ENCODE peak calls at places on chromosome 4, in eight cellular contexts. One of them, this sample, is unnamed.

GRCh38 chr4:100510551-100510950 is 7.3 kb downstream of the EMCN start:
- DNase-seq in gastrocnemius medialis: no peak
- DNase-seq in HEK293T: no peak
- DNase-seq in NCI-H1105 treated with DMSO at 0.1 percent for 48 hours: no peak
- DNase-seq in ELF-1: no peak
- DNase-seq in HT1080: no peak
- DNase-seq in CD4-positive, alpha-beta T cell: no peak
- DNase-seq in GM04503: peak; percentile 83
- DNase-seq in this sample: no peak

GRCh38 chr4:73868206-73869129 is 725 bp upstream of the CXCL1 start:
- DNase-seq in gastrocnemius medialis: no peak
- DNase-seq in HEK293T: peak; percentile 18
- DNase-seq in NCI-H1105 treated with DMSO at 0.1 percent for 48 hours: no peak
- DNase-seq in ELF-1: no peak
- DNase-seq in HT1080: no peak
- DNase-seq in CD4-positive, alpha-beta T cell: no peak
- DNase-seq in GM04503: no peak
- DNase-seq in this sample: no peak

GRCh38 chr4:53592128-53592527 is 842 bp upstream of the LNX1 start:
- DNase-seq in gastrocnemius medialis: no peak
- DNase-seq in HEK293T: no peak
- DNase-seq in NCI-H1105 treated with DMSO at 0.1 percent for 48 hours: no peak
- DNase-seq in ELF-1: peak; percentile 66
- DNase-seq in HT1080: no peak
- DNase-seq in CD4-positive, alpha-beta T cell: no peak
- DNase-seq in GM04503: no peak
- DNase-seq in this sample: no peak

GRCh38 chr4:186297013-186297645 is 31.1 kb downstream of the F11 start:
- DNase-seq in gastrocnemius medialis: no peak
- DNase-seq in HEK293T: peak; percentile 10
- DNase-seq in NCI-H1105 treated with DMSO at 0.1 percent for 48 hours: peak; percentile 32
- DNase-seq in ELF-1: peak; percentile 29
- DNase-seq in HT1080: peak; percentile 51
- DNase-seq in CD4-positive, alpha-beta T cell: no peak
- DNase-seq in GM04503: peak; percentile 6
- DNase-seq in this sample: peak; percentile 5

GRCh38 chr4:88728146-88728545 is 30.5 kb upstream of the NAP1L5 start:
- DNase-seq in gastrocnemius medialis: no peak
- DNase-seq in HEK293T: no peak
- DNase-seq in NCI-H1105 treated with DMSO at 0.1 percent for 48 hours: no peak
- DNase-seq in ELF-1: no peak
- DNase-seq in HT1080: no peak
- DNase-seq in CD4-positive, alpha-beta T cell: no peak
- DNase-seq in GM04503: no peak
- DNase-seq in this sample: no peak

GRCh38 chr4:184860018-184860530 is 34.3 kb upstream of the ACSL1 start:
- DNase-seq in gastrocnemius medialis: no peak
- DNase-seq in HEK293T: no peak
- DNase-seq in NCI-H1105 treated with DMSO at 0.1 percent for 48 hours: no peak
- DNase-seq in ELF-1: no peak
- DNase-seq in HT1080: no peak
- DNase-seq in CD4-positive, alpha-beta T cell: no peak
- DNase-seq in GM04503: no peak
- DNase-seq in this sample: no peak

GRCh38 chr4:37865450-37865849 is 25.4 kb upstream of the TBC1D1 start:
- DNase-seq in gastrocnemius medialis: no peak
- DNase-seq in HEK293T: no peak
- DNase-seq in NCI-H1105 treated with DMSO at 0.1 percent for 48 hours: no peak
- DNase-seq in ELF-1: no peak
- DNase-seq in HT1080: no peak
- DNase-seq in CD4-positive, alpha-beta T cell: no peak
- DNase-seq in GM04503: no peak
- DNase-seq in this sample: no peak

GRCh38 chr4:125321709-125322362 is 7.1 kb downstream of the FAT4 start:
- DNase-seq in gastrocnemius medialis: no peak
- DNase-seq in HEK293T: no peak
- DNase-seq in NCI-H1105 treated with DMSO at 0.1 percent for 48 hours: no peak
- DNase-seq in ELF-1: no peak
- DNase-seq in HT1080: peak; percentile 50
- DNase-seq in CD4-positive, alpha-beta T cell: no peak
- DNase-seq in GM04503: peak; percentile 61
- DNase-seq in this sample: peak; percentile 38

GRCh38 chr4:10924274-10924673 is 239.7 kb upstream of the CLNK start:
- DNase-seq in gastrocnemius medialis: no peak
- DNase-seq in HEK293T: no peak
- DNase-seq in NCI-H1105 treated with DMSO at 0.1 percent for 48 hours: no peak
- DNase-seq in ELF-1: no peak
- DNase-seq in HT1080: no peak
- DNase-seq in CD4-positive, alpha-beta T cell: no peak
- DNase-seq in GM04503: no peak
- DNase-seq in this sample: no peak

GRCh38 chr4:55312491-55313101 is 33.4 kb upstream of the SRD5A3 start:
- DNase-seq in gastrocnemius medialis: peak; percentile 24
- DNase-seq in HEK293T: peak; percentile 36
- DNase-seq in NCI-H1105 treated with DMSO at 0.1 percent for 48 hours: no peak
- DNase-seq in ELF-1: peak; percentile 34
- DNase-seq in HT1080: peak; percentile 16
- DNase-seq in CD4-positive, alpha-beta T cell: peak; percentile 19
- DNase-seq in GM04503: peak; percentile 20
- DNase-seq in this sample: peak; percentile 21

GRCh38 chr4:104393649-104394048 is 101.0 kb downstream of the CXXC4 start:
- DNase-seq in gastrocnemius medialis: no peak
- DNase-seq in HEK293T: no peak
- DNase-seq in NCI-H1105 treated with DMSO at 0.1 percent for 48 hours: no peak
- DNase-seq in ELF-1: no peak
- DNase-seq in HT1080: no peak
- DNase-seq in CD4-positive, alpha-beta T cell: no peak
- DNase-seq in GM04503: no peak
- DNase-seq in this sample: no peak